ENCODE peak calls at places on chromosomes 5 and 9, in nine cellular contexts. One of them, this sample, is unnamed.

GRCh38 chr5:65762234-65762633 is 40.2 kb downstream of the NLN start:
- DNase-seq in heart right ventricle: no peak
- DNase-seq in astrocyte: no peak
- DNase-seq in left ventricle myocardium inferior: no peak
- DNase-seq in CD4-positive, CD25-positive, alpha-beta regulatory T cell: no peak
- DNase-seq in brain microvascular endothelial cell: no peak
- DNase-seq in fibroblast of lung: peak
- DNase-seq in mammary epithelial cell: peak
- DNase-seq in AG04450: no peak
- DNase-seq in this sample: no peak

GRCh38 chr5:55897905-55898304 is 46.7 kb downstream of the IL31RA start:
- DNase-seq in heart right ventricle: peak
- DNase-seq in astrocyte: peak
- DNase-seq in left ventricle myocardium inferior: peak
- DNase-seq in CD4-positive, CD25-positive, alpha-beta regulatory T cell: no peak
- DNase-seq in brain microvascular endothelial cell: peak
- DNase-seq in fibroblast of lung: peak
- DNase-seq in mammary epithelial cell: peak
- DNase-seq in AG04450: no peak
- DNase-seq in this sample: peak

GRCh38 chr5:68494771-68495170 is 279.2 kb downstream of the PIK3R1 start:
- DNase-seq in heart right ventricle: no peak
- DNase-seq in astrocyte: no peak
- DNase-seq in left ventricle myocardium inferior: no peak
- DNase-seq in CD4-positive, CD25-positive, alpha-beta regulatory T cell: no peak
- DNase-seq in brain microvascular endothelial cell: no peak
- DNase-seq in fibroblast of lung: no peak
- DNase-seq in mammary epithelial cell: no peak
- DNase-seq in AG04450: no peak
- DNase-seq in this sample: no peak

GRCh38 chr5:172008689-172009141 is 2.3 kb upstream of the FBXW11 start:
- DNase-seq in heart right ventricle: no peak
- DNase-seq in astrocyte: peak
- DNase-seq in left ventricle myocardium inferior: no peak
- DNase-seq in CD4-positive, CD25-positive, alpha-beta regulatory T cell: no peak
- DNase-seq in brain microvascular endothelial cell: peak
- DNase-seq in fibroblast of lung: peak
- DNase-seq in mammary epithelial cell: peak
- DNase-seq in AG04450: no peak
- DNase-seq in this sample: no peak

GRCh38 chr5:102778478-102778877 is 23.4 kb downstream of the PAM start:
- DNase-seq in heart right ventricle: no peak
- DNase-seq in astrocyte: peak
- DNase-seq in left ventricle myocardium inferior: no peak
- DNase-seq in CD4-positive, CD25-positive, alpha-beta regulatory T cell: no peak
- DNase-seq in brain microvascular endothelial cell: peak
- DNase-seq in fibroblast of lung: peak
- DNase-seq in mammary epithelial cell: peak
- DNase-seq in AG04450: no peak
- DNase-seq in this sample: no peak

GRCh38 chr5:173001229-173001841 is 17.8 kb downstream of the ATP6V0E1 start:
- DNase-seq in heart right ventricle: no peak
- DNase-seq in astrocyte: no peak
- DNase-seq in left ventricle myocardium inferior: no peak
- DNase-seq in CD4-positive, CD25-positive, alpha-beta regulatory T cell: no peak
- DNase-seq in brain microvascular endothelial cell: no peak
- DNase-seq in fibroblast of lung: no peak
- DNase-seq in mammary epithelial cell: no peak
- DNase-seq in AG04450: no peak
- DNase-seq in this sample: no peak

GRCh38 chr5:4252322-4252721 is 656.7 kb downstream of the IRX1 start:
- DNase-seq in heart right ventricle: no peak
- DNase-seq in astrocyte: no peak
- DNase-seq in left ventricle myocardium inferior: no peak
- DNase-seq in CD4-positive, CD25-positive, alpha-beta regulatory T cell: no peak
- DNase-seq in brain microvascular endothelial cell: no peak
- DNase-seq in fibroblast of lung: no peak
- DNase-seq in mammary epithelial cell: no peak
- DNase-seq in AG04450: no peak
- DNase-seq in this sample: no peak

GRCh38 chr5:141484499-141485304 is at the start of gene PCDHGC4:
- DNase-seq in heart right ventricle: no peak
- DNase-seq in astrocyte: peak
- DNase-seq in left ventricle myocardium inferior: no peak
- DNase-seq in CD4-positive, CD25-positive, alpha-beta regulatory T cell: no peak
- DNase-seq in brain microvascular endothelial cell: no peak
- DNase-seq in fibroblast of lung: peak
- DNase-seq in mammary epithelial cell: no peak
- DNase-seq in AG04450: no peak
- DNase-seq in this sample: no peak

GRCh38 chr5:141637693-141638419 is 1.1 kb downstream of the RELL2 start:
- DNase-seq in heart right ventricle: peak
- DNase-seq in astrocyte: peak
- DNase-seq in left ventricle myocardium inferior: peak
- DNase-seq in CD4-positive, CD25-positive, alpha-beta regulatory T cell: peak
- DNase-seq in brain microvascular endothelial cell: peak
- DNase-seq in fibroblast of lung: peak
- DNase-seq in mammary epithelial cell: no peak
- DNase-seq in AG04450: no peak
- DNase-seq in this sample: peak

GRCh38 chr9:133967024-133967741 is 24.9 kb downstream of the VAV2 start:
- DNase-seq in heart right ventricle: no peak
- DNase-seq in astrocyte: peak
- DNase-seq in left ventricle myocardium inferior: no peak
- DNase-seq in CD4-positive, CD25-positive, alpha-beta regulatory T cell: no peak
- DNase-seq in brain microvascular endothelial cell: peak
- DNase-seq in fibroblast of lung: peak
- DNase-seq in mammary epithelial cell: peak
- DNase-seq in AG04450: no peak
- DNase-seq in this sample: no peak

GRCh38 chr5:424259-425110 is 18.5 kb upstream of the EXOC3 start:
- DNase-seq in heart right ventricle: no peak
- DNase-seq in astrocyte: peak
- DNase-seq in left ventricle myocardium inferior: no peak
- DNase-seq in CD4-positive, CD25-positive, alpha-beta regulatory T cell: no peak
- DNase-seq in brain microvascular endothelial cell: no peak
- DNase-seq in fibroblast of lung: peak
- DNase-seq in mammary epithelial cell: no peak
- DNase-seq in AG04450: no peak
- DNase-seq in this sample: no peak

GRCh38 chr5:65100846-65101678 is 332.3 kb downstream of the CWC27 start:
- DNase-seq in heart right ventricle: peak
- DNase-seq in astrocyte: peak
- DNase-seq in left ventricle myocardium inferior: peak
- DNase-seq in CD4-positive, CD25-positive, alpha-beta regulatory T cell: no peak
- DNase-seq in brain microvascular endothelial cell: peak
- DNase-seq in fibroblast of lung: peak
- DNase-seq in mammary epithelial cell: peak
- DNase-seq in AG04450: peak
- DNase-seq in this sample: peak

GRCh38 chr5:110726249-110727024 is at the start of gene TMEM232:
- DNase-seq in heart right ventricle: peak
- DNase-seq in astrocyte: peak
- DNase-seq in left ventricle myocardium inferior: peak
- DNase-seq in CD4-positive, CD25-positive, alpha-beta regulatory T cell: peak
- DNase-seq in brain microvascular endothelial cell: peak
- DNase-seq in fibroblast of lung: peak
- DNase-seq in mammary epithelial cell: peak
- DNase-seq in AG04450: no peak
- DNase-seq in this sample: peak

GRCh38 chr5:83900307-83900706 is 179.7 kb upstream of the HAPLN1 start:
- DNase-seq in heart right ventricle: no peak
- DNase-seq in astrocyte: no peak
- DNase-seq in left ventricle myocardium inferior: no peak
- DNase-seq in CD4-positive, CD25-positive, alpha-beta regulatory T cell: no peak
- DNase-seq in brain microvascular endothelial cell: no peak
- DNase-seq in fibroblast of lung: peak
- DNase-seq in mammary epithelial cell: no peak
- DNase-seq in AG04450: no peak
- DNase-seq in this sample: no peak

GRCh38 chr9:105994970-105995369 is 300.6 kb downstream of the TMEM38B start:
- DNase-seq in heart right ventricle: no peak
- DNase-seq in astrocyte: peak
- DNase-seq in left ventricle myocardium inferior: no peak
- DNase-seq in CD4-positive, CD25-positive, alpha-beta regulatory T cell: no peak
- DNase-seq in brain microvascular endothelial cell: peak
- DNase-seq in fibroblast of lung: peak
- DNase-seq in mammary epithelial cell: peak
- DNase-seq in AG04450: no peak
- DNase-seq in this sample: no peak
- H3K27ac ChIP-seq in heart right ventricle: no peak
- H3K27ac ChIP-seq in astrocyte: no peak
- H3K27ac ChIP-seq in left ventricle myocardium inferior: no peak
- H3K27ac ChIP-seq in CD4-positive, CD25-positive, alpha-beta regulatory T cell: no peak
- H3K27ac ChIP-seq in brain microvascular endothelial cell: no peak
- H3K27ac ChIP-seq in fibroblast of lung: no peak
- H3K27ac ChIP-seq in mammary epithelial cell: no peak
- H3K27ac ChIP-seq in AG04450: no peak
- H3K27ac ChIP-seq in this sample: no peak

GRCh38 chr9:108182950-108183381 is 672.8 kb downstream of the ACTL7B start:
- DNase-seq in heart right ventricle: no peak
- DNase-seq in astrocyte: peak
- DNase-seq in left ventricle myocardium inferior: no peak
- DNase-seq in CD4-positive, CD25-positive, alpha-beta regulatory T cell: no peak
- DNase-seq in brain microvascular endothelial cell: peak
- DNase-seq in fibroblast of lung: peak
- DNase-seq in mammary epithelial cell: peak
- DNase-seq in AG04450: no peak
- DNase-seq in this sample: no peak
- H3K27ac ChIP-seq in heart right ventricle: no peak
- H3K27ac ChIP-seq in astrocyte: no peak
- H3K27ac ChIP-seq in left ventricle myocardium inferior: no peak
- H3K27ac ChIP-seq in CD4-positive, CD25-positive, alpha-beta regulatory T cell: no peak
- H3K27ac ChIP-seq in brain microvascular endothelial cell: no peak
- H3K27ac ChIP-seq in fibroblast of lung: no peak
- H3K27ac ChIP-seq in mammary epithelial cell: no peak
- H3K27ac ChIP-seq in AG04450: no peak
- H3K27ac ChIP-seq in this sample: no peak

GRCh38 chr9:126459546-126459945 is 132.9 kb downstream of the MVB12B start:
- DNase-seq in heart right ventricle: no peak
- DNase-seq in astrocyte: no peak
- DNase-seq in left ventricle myocardium inferior: no peak
- DNase-seq in CD4-positive, CD25-positive, alpha-beta regulatory T cell: no peak
- DNase-seq in brain microvascular endothelial cell: no peak
- DNase-seq in fibroblast of lung: no peak
- DNase-seq in mammary epithelial cell: no peak
- DNase-seq in AG04450: no peak
- DNase-seq in this sample: no peak

GRCh38 chr9:126459965-126460843 is 133.6 kb downstream of the MVB12B start:
- DNase-seq in heart right ventricle: no peak
- DNase-seq in astrocyte: no peak
- DNase-seq in left ventricle myocardium inferior: no peak
- DNase-seq in CD4-positive, CD25-positive, alpha-beta regulatory T cell: no peak
- DNase-seq in brain microvascular endothelial cell: no peak
- DNase-seq in fibroblast of lung: no peak
- DNase-seq in mammary epithelial cell: no peak
- DNase-seq in AG04450: peak
- DNase-seq in this sample: no peak

GRCh38 chr9:126456802-126457547 is 130.3 kb downstream of the MVB12B start:
- DNase-seq in heart right ventricle: no peak
- DNase-seq in astrocyte: no peak
- DNase-seq in left ventricle myocardium inferior: no peak
- DNase-seq in CD4-positive, CD25-positive, alpha-beta regulatory T cell: no peak
- DNase-seq in brain microvascular endothelial cell: no peak
- DNase-seq in fibroblast of lung: no peak
- DNase-seq in mammary epithelial cell: no peak
- DNase-seq in AG04450: no peak
- DNase-seq in this sample: no peak

GRCh38 chr9:126461029-126461428 is 134.4 kb downstream of the MVB12B start:
- DNase-seq in heart right ventricle: no peak
- DNase-seq in astrocyte: no peak
- DNase-seq in left ventricle myocardium inferior: no peak
- DNase-seq in CD4-positive, CD25-positive, alpha-beta regulatory T cell: no peak
- DNase-seq in brain microvascular endothelial cell: no peak
- DNase-seq in fibroblast of lung: no peak
- DNase-seq in mammary epithelial cell: no peak
- DNase-seq in AG04450: no peak
- DNase-seq in this sample: no peak

DNA sequence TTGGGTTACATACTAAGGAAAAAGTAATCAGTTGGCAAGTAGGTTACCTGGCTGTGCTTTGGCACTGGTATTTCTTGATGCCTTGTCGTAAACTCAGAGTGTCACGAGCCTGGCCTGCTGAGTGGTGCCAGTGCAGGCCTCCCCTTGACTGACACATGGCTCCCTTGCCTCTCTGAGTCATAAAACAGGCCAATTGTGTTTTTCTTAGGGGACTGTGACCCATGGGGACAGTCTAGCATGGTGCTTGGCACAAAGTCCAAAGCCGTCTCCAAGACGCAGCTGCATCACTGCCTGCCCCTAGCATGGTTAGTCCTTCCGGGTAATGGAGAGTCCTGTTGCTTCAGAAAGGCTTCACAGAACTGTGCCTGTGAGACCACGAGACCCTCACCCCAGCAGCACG is 132.5 kb downstream of the MVB12B start:
- DNase-seq in heart right ventricle: no peak
- DNase-seq in astrocyte: no peak
- DNase-seq in left ventricle myocardium inferior: no peak
- DNase-seq in CD4-positive, CD25-positive, alpha-beta regulatory T cell: no peak
- DNase-seq in brain microvascular endothelial cell: no peak
- DNase-seq in fibroblast of lung: no peak
- DNase-seq in mammary epithelial cell: no peak
- DNase-seq in AG04450: no peak
- DNase-seq in this sample: no peak
- H3K27ac ChIP-seq in heart right ventricle: no peak
- H3K27ac ChIP-seq in astrocyte: no peak
- H3K27ac ChIP-seq in left ventricle myocardium inferior: no peak
- H3K27ac ChIP-seq in CD4-positive, CD25-positive, alpha-beta regulatory T cell: no peak
- H3K27ac ChIP-seq in brain microvascular endothelial cell: no peak
- H3K27ac ChIP-seq in fibroblast of lung: no peak
- H3K27ac ChIP-seq in mammary epithelial cell: no peak
- H3K27ac ChIP-seq in AG04450: no peak
- H3K27ac ChIP-seq in this sample: no peak

DNA sequence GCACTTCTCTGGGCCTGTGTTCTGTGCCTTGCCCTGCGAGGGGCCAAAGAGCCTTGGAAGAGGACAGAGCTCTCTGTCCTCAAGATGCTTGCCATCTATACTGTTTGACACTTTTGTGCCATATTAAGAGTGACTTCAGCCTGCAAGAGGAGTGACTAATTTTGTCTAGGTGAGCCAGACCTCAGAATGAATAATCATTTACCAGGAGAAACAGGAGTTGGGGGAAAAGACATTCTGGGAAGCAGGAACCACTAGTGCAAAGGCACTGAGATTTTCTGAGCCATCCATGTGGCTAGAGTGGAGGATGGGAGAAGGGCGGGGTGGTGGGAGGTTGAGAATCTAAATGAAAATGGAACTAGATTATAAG is 1.9 kb downstream of the GSN start:
- DNase-seq in heart right ventricle: no peak
- DNase-seq in astrocyte: no peak
- DNase-seq in left ventricle myocardium inferior: no peak
- DNase-seq in CD4-positive, CD25-positive, alpha-beta regulatory T cell: no peak
- DNase-seq in brain microvascular endothelial cell: no peak
- DNase-seq in fibroblast of lung: peak
- DNase-seq in mammary epithelial cell: peak
- DNase-seq in AG04450: no peak
- DNase-seq in this sample: no peak
- H3K27ac ChIP-seq in heart right ventricle: peak
- H3K27ac ChIP-seq in astrocyte: peak
- H3K27ac ChIP-seq in left ventricle myocardium inferior: peak
- H3K27ac ChIP-seq in CD4-positive, CD25-positive, alpha-beta regulatory T cell: no peak
- H3K27ac ChIP-seq in brain microvascular endothelial cell: no peak
- H3K27ac ChIP-seq in fibroblast of lung: peak
- H3K27ac ChIP-seq in mammary epithelial cell: peak
- H3K27ac ChIP-seq in AG04450: peak
- H3K27ac ChIP-seq in this sample: peak

GRCh38 chr9:130051855-130052254 is 1.9 kb upstream of the GPR107 start:
- DNase-seq in heart right ventricle: no peak
- DNase-seq in astrocyte: no peak
- DNase-seq in left ventricle myocardium inferior: no peak
- DNase-seq in CD4-positive, CD25-positive, alpha-beta regulatory T cell: no peak
- DNase-seq in brain microvascular endothelial cell: no peak
- DNase-seq in fibroblast of lung: no peak
- DNase-seq in mammary epithelial cell: peak
- DNase-seq in AG04450: no peak
- DNase-seq in this sample: no peak
- H3K27ac ChIP-seq in heart right ventricle: no peak
- H3K27ac ChIP-seq in astrocyte: no peak
- H3K27ac ChIP-seq in left ventricle myocardium inferior: no peak
- H3K27ac ChIP-seq in CD4-positive, CD25-positive, alpha-beta regulatory T cell: no peak
- H3K27ac ChIP-seq in brain microvascular endothelial cell: no peak
- H3K27ac ChIP-seq in fibroblast of lung: no peak
- H3K27ac ChIP-seq in mammary epithelial cell: no peak
- H3K27ac ChIP-seq in AG04450: no peak
- H3K27ac ChIP-seq in this sample: no peak